ENCODE peak calls at places on chromosomes 16 and 17, in ten cellular contexts. X is left ventricle myocardium inferior; J is CD8-positive, alpha-beta T cell; O is body of pancreas; C is MM.1S; D is effector memory CD4-positive, alpha-beta T cell; T is tibial artery; P is lung; S is ovary; U is IMR-90. L is an unnamed sample. For H3K36me3 and H3K27me3, the result is how much of the 10 kb centered on the place peaks cover.

GRCh38 chr16:23948949-23949392 is 113.2 kb downstream of the PRKCB start:
- DNase-seq in X (no peak), J (peak), O (peak), C (no peak), D (peak), T (no peak), P (no peak), S (no peak), U (no peak), L (no peak)

GRCh38 chr17:79035686-79036085 is 11.7 kb downstream of the C1QTNF1 start:
- DNase-seq in X (no peak), J (no peak), O (no peak), C (no peak), D (no peak), T (no peak), P (no peak), S (no peak), U (no peak), L (peak)

GRCh38 chr16:16014329-16015224 is 65.2 kb downstream of the ABCC1 start:
- DNase-seq in X (peak), J (no peak), O (peak), C (no peak), D (no peak), T (peak), P (peak), S (peak), U (peak), L (peak)

GRCh38 chr17:75814900-75815373 is 29.3 kb downstream of the UNC13D start:
- DNase-seq in X (no peak), J (no peak), O (no peak), C (no peak), D (no peak), T (no peak), P (no peak), S (no peak), U (peak), L (peak)

GRCh38 chr17:31532526-31532925 is 141.1 kb downstream of the RAB11FIP4 start:
- DNase-seq in X (no peak), J (no peak), O (no peak), C (no peak), D (no peak), T (no peak), P (no peak), S (no peak), U (no peak), L (no peak)

GRCh38 chr16:35431829-35432663 is 1972.6 kb downstream of the TP53TG3F start:
- DNase-seq in X (no peak), J (no peak), O (no peak), C (peak), D (no peak), T (no peak), P (no peak), S (no peak), U (no peak), L (no peak)

GRCh38 chr17:76714822-76715461 is 4.2 kb upstream of the MXRA7 start:
- DNase-seq in X (peak), J (peak), O (peak), C (peak), D (peak), T (peak), P (peak), S (peak), U (peak), L (peak)

GRCh38 chr16:79008869-79009179 is 591.7 kb downstream of the MAF start:
- DNase-seq in X (no peak), J (no peak), O (no peak), C (no peak), D (no peak), T (no peak), P (no peak), S (no peak), U (no peak), L (no peak)

GRCh38 chr16:25135239-25135878 is 23.8 kb downstream of the LCMT1 start:
- DNase-seq in X (no peak), J (no peak), O (no peak), C (no peak), D (no peak), T (no peak), P (no peak), S (no peak), U (peak), L (no peak)

GRCh38 chr17:73423806-73424205 is 112.0 kb upstream of the CDC42EP4 start:
- DNase-seq in X (no peak), J (no peak), O (no peak), C (no peak), D (no peak), T (no peak), P (no peak), S (no peak), U (no peak), L (peak)

GRCh38 chr17:15341966-15342365 is 569 bp upstream of the TEKT3 start:
- DNase-seq in X (no peak), J (no peak), O (no peak), C (no peak), D (no peak), T (no peak), P (no peak), S (no peak), U (no peak), L (no peak)

GRCh38 chr16:88489163-88489721 is 36.2 kb downstream of the ZFPM1 start:
- DNase-seq in X (no peak), J (no peak), O (peak), C (no peak), D (no peak), T (no peak), P (no peak), S (no peak), U (no peak), L (no peak)
- H3K36me3 ChIP-seq in X (under half), J (under half), O (under half), C (under half), D (under half), T (under half), P (under half), S (under half), U (under half), L (under half)

GRCh38 chr17:59333845-59334244 is 2.4 kb downstream of the YPEL2 start:
- DNase-seq in X (no peak), J (no peak), O (no peak), C (no peak), D (no peak), T (no peak), P (no peak), S (no peak), U (no peak), L (no peak)
- H3K4me3 ChIP-seq in X (peak), J (no peak), O (no peak), C (no peak), D (no peak), T (peak), P (no peak), S (no peak), U (no peak), L (peak)

GRCh38 chr17:1083451-1084187 is 86.7 kb downstream of the TIMM22 start:
- DNase-seq in X (no peak), J (no peak), O (no peak), C (no peak), D (no peak), T (no peak), P (no peak), S (no peak), U (no peak), L (no peak)
- H3K27me3 ChIP-seq in X (under half), J (under half), O (under half), C (under half), D (under half), T (under half), P (under half), S (under half), U (under half), L (under half)

GRCh38 chr17:80476877-80477646 is 655 bp upstream of the NPTX1 start:
- DNase-seq in X (no peak), J (no peak), O (no peak), C (no peak), D (no peak), T (no peak), P (no peak), S (no peak), U (no peak), L (no peak)
- H3K36me3 ChIP-seq in X (under half), J (under half), O (under half), C (under half), D (under half), T (under half), P (under half), S (under half), U (under half), L (under half)

GRCh38 chr17:10754861-10755591 is 25.2 kb upstream of the TMEM220 start:
- DNase-seq in X (no peak), J (no peak), O (no peak), C (no peak), D (no peak), T (no peak), P (no peak), S (no peak), U (no peak), L (no peak)

GRCh38 chr17:10755592-10756127 is 25.8 kb upstream of the TMEM220 start:
- DNase-seq in X (no peak), J (no peak), O (no peak), C (no peak), D (no peak), T (no peak), P (no peak), S (no peak), U (no peak), L (no peak)

GRCh38 chr17:10756604-10757003 is 26.8 kb upstream of the TMEM220 start:
- DNase-seq in X (no peak), J (no peak), O (peak), C (no peak), D (no peak), T (no peak), P (no peak), S (no peak), U (no peak), L (no peak)

GRCh38 chr17:10757067-10757466 is 27.2 kb upstream of the TMEM220 start:
- DNase-seq in X (no peak), J (no peak), O (peak), C (no peak), D (no peak), T (no peak), P (no peak), S (no peak), U (no peak), L (no peak)

DNA sequence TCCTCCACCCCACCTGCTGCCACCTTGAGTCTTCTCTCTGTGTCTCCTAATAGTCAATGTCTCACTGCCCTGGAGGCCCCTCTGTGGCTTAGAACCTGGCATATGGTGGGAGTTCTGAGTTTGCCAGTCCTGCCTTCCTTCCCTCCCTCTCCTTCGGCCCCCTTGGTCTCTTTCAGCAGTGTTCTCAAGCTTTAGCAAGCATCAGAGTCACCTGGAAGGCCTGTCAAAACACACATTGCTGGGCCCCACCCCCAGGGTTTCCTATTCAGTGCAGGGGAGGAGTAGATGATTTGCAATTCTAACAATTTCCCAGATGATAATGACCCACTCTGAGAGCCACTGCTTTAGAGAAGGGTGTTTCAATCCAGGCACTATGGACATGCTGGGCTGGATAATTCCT is 26.3 kb upstream of the TMEM220 start:
- DNase-seq in X (no peak), J (no peak), O (no peak), C (no peak), D (no peak), T (no peak), P (no peak), S (no peak), U (no peak), L (no peak)
- H3K4me3 ChIP-seq in X (no peak), J (no peak), O (no peak), C (no peak), D (no peak), T (no peak), P (no peak), S (no peak), U (no peak), L (no peak)

GRCh38 chr17:80084773-80085172 is 16.6 kb upstream of the GAA start:
- DNase-seq in X (no peak), J (no peak), O (no peak), C (no peak), D (no peak), T (no peak), P (no peak), S (no peak), U (no peak), L (no peak)
- H3K27me3 ChIP-seq in X (under half), J (under half), O (under half), C (half or more), D (under half), T (under half), P (under half), S (under half), U (under half), L (under half)

DNA sequence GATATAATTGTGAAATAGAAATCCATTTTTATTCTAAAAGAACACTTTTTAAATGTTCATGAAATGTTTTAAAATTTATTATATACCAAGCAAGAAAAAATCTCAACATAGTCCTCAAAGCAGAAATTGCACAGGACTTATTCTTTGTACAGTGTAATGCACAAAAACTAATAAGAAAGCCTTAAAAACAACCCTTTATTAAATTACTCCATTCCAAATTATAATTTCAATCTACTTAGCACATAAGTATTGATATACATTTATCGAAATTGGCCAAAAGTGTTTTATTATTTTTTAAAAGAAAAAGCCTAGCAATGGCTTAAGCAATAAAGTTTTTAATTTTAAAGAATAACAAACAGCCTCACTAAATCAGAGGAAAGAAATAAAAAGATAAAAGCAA is 19.1 kb downstream of the NLRC5 start:
- DNase-seq in X (no peak), J (no peak), O (no peak), C (no peak), D (no peak), T (no peak), P (no peak), S (no peak), U (no peak), L (no peak)
- H3K36me3 ChIP-seq in X (under half), J (under half), O (under half), C (under half), D (under half), T (under half), P (under half), S (under half), U (under half), L (under half)

DNA sequence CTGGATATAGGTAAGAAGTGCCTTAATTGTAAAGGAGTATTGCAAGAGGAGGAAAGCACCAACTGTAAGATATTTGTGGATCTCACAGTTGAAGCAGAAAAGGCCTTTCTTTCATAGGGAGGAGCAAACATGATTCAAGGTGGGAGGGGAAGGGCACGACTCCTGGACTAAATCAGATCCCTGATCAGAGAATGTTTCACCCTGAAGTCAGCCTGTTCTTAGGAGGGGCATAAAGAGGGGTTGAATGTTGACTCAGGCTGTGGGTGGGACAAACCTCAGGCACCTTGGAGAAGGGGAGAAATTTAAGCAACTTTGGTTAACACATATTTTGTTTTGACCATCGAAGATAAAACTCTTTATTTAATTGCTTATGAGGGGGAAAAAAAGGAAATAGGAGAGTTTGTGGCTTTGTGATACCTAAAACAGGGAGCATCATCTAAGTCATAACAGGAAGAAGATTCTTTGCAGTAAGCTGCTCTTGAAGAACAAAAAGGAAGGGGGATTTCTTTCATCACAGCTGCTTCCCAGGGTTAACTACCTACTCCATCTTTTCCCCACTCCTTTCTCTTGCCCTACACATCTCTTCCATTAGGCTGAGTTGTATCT is 158.6 kb upstream of the ZNF267 start:
- DNase-seq in X (no peak), J (no peak), O (no peak), C (no peak), D (no peak), T (no peak), P (no peak), S (no peak), U (no peak), L (no peak)
- H3K4me3 ChIP-seq in X (no peak), J (no peak), O (no peak), C (no peak), D (peak), T (no peak), P (no peak), S (no peak), U (no peak), L (no peak)

GRCh38 chr16:728890-729744 is 2.2 kb downstream of the HAGHL start:
- DNase-seq in X (no peak), J (peak), O (no peak), C (no peak), D (no peak), T (no peak), P (no peak), S (no peak), U (no peak), L (no peak)

GRCh38 chr16:726438-727290 is at the start of the genes CCDC78 and HAGHL:
- DNase-seq in X (peak), J (peak), O (peak), C (peak), D (peak), T (no peak), P (no peak), S (no peak), U (peak), L (peak)

GRCh38 chr16:726188-726437 is 130 bp downstream of the CCDC78 start:
- DNase-seq in X (no peak), J (peak), O (no peak), C (no peak), D (no peak), T (no peak), P (no peak), S (no peak), U (no peak), L (no peak)

GRCh38 chr16:728131-728889 is 1.4 kb downstream of the HAGHL start:
- DNase-seq in X (peak), J (peak), O (peak), C (peak), D (peak), T (peak), P (no peak), S (no peak), U (peak), L (peak)

GRCh38 chr16:727291-727977 is 528 bp downstream of the HAGHL start:
- DNase-seq in X (no peak), J (peak), O (no peak), C (peak), D (no peak), T (no peak), P (no peak), S (no peak), U (no peak), L (no peak)
- H3K27me3 ChIP-seq in X (under half), J (under half), O (under half), C (under half), D (under half), T (under half), P (under half), S (under half), U (under half), L (under half)

DNA sequence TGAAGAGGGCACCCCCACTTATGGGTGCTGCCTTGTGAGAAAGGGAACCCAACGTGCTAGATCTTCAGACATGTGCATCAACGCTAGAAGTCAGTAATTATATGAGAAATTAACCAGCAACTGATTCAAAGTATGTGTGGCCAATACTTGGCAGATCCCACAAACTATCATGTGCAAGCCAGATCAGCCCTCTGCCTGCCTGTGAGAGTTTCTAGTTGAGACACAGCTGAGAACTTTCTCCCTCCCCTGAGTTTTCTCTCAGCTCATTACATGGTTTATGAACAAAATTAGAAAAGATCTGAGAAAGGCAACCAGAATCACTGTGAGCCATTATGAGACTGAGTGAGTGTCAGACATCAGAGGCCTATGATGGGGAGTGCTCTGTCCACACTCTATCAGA is 51.7 kb downstream of the GTF3C1 start:
- DNase-seq in X (no peak), J (no peak), O (no peak), C (no peak), D (no peak), T (no peak), P (no peak), S (no peak), U (peak), L (no peak)
- H3K36me3 ChIP-seq in X (half or more), J (under half), O (half or more), C (under half), D (half or more), T (half or more), P (under half), S (under half), U (half or more), L (under half)

L was measured in aorta.